ENCODE peak calls at places on chromosome 21, in five cellular contexts. Q is IMR-90, K is neuronal stem cell, P is H1, M is H9. Z is an unnamed sample.

GRCh38 chr21:38250991-38251418 is 5.8 kb upstream of the KCNJ15 start:
- DNase-seq in Q (no peak), K (no peak), P (no peak), M (no peak), Z (no peak)

GRCh38 chr21:39125752-39126485 is 57.3 kb downstream of the PSMG1 start:
- DNase-seq in Q (peak; percentile 78), K (peak; percentile 37), P (peak; percentile 44), M (peak; percentile 87), Z (peak; percentile 84)

GRCh38 chr21:44375281-44375651 is 21.8 kb downstream of the TRPM2 start:
- DNase-seq in Q (no peak), K (no peak), P (no peak), M (no peak), Z (no peak)

GRCh38 chr21:31941694-31942093 is 68.9 kb downstream of the HUNK start:
- DNase-seq in Q (no peak), K (no peak), P (no peak), M (no peak), Z (no peak)

GRCh38 chr21:44437696-44438431 is 17.4 kb upstream of the LRRC3 start:
- DNase-seq in Q (no peak), K (no peak), P (no peak), M (no peak), Z (no peak)

GRCh38 chr21:44878053-44878982 is 4.8 kb upstream of the PTTG1IP start:
- DNase-seq in Q (peak; percentile 37), K (no peak), P (no peak), M (no peak), Z (peak; percentile 37)

GRCh38 chr21:22399717-22400520 is 1401.7 kb downstream of the NCAM2 start:
- DNase-seq in Q (no peak), K (no peak), P (no peak), M (no peak), Z (no peak)

GRCh38 chr21:31383770-31384169 is 39.7 kb upstream of the TIAM1 start:
- DNase-seq in Q (no peak), K (no peak), P (no peak), M (no peak), Z (no peak)

GRCh38 chr21:37521658-37522057 is 155.1 kb downstream of the DYRK1A start:
- DNase-seq in Q (no peak), K (no peak), P (no peak), M (no peak), Z (no peak)

GRCh38 chr21:33801424-33802405 is 113.9 kb downstream of the ATP5PO start:
- DNase-seq in Q (peak; percentile 80), K (no peak), P (no peak), M (no peak), Z (peak; percentile 31)

GRCh38 chr21:44706706-44707615 is 4.4 kb downstream of the TSPEAR start:
- DNase-seq in Q (no peak), K (no peak), P (no peak), M (no peak), Z (no peak)

GRCh38 chr21:40047993-40048730 is 180.9 kb downstream of the PCP4 start:
- DNase-seq in Q (no peak), K (no peak), P (no peak), M (no peak), Z (no peak)

GRCh38 chr21:33948096-33948950 is 32.7 kb upstream of the ATP5PO start:
- DNase-seq in Q (peak; percentile 30), K (peak; percentile 78), P (peak; percentile 67), M (peak; percentile 92), Z (peak; percentile 92)

GRCh38 chr21:19547951-19548635 is 1144.5 kb upstream of the TMPRSS15 start:
- DNase-seq in Q (no peak), K (no peak), P (no peak), M (no peak), Z (no peak)

GRCh38 chr21:24290151-24290833 is 1317.0 kb downstream of the MRPL39 start:
- DNase-seq in Q (no peak), K (no peak), P (no peak), M (no peak), Z (no peak)

GRCh38 chr21:44912158-44912473 is 8.6 kb downstream of the ITGB2 start:
- DNase-seq in Q (no peak), K (no peak), P (no peak), M (no peak), Z (no peak)

GRCh38 chr21:31283025-31283424 is 61.0 kb downstream of the TIAM1 start:
- DNase-seq in Q (no peak), K (no peak), P (no peak), M (no peak), Z (no peak)

GRCh38 chr21:33739701-33740100 is 97.4 kb downstream of the ITSN1 start:
- DNase-seq in Q (no peak), K (no peak), P (no peak), M (no peak), Z (no peak)

GRCh38 chr21:15227919-15228318 is 163.1 kb upstream of the NRIP1 start:
- DNase-seq in Q (no peak), K (no peak), P (no peak), M (no peak), Z (no peak)

GRCh38 chr21:17386498-17386897 is 126.3 kb upstream of the CXADR start:
- DNase-seq in Q (no peak), K (no peak), P (no peak), M (no peak), Z (no peak)

GRCh38 chr21:26179501-26179900 is 8.9 kb upstream of the APP start:
- DNase-seq in Q (no peak), K (no peak), P (no peak), M (no peak), Z (no peak)

DNA sequence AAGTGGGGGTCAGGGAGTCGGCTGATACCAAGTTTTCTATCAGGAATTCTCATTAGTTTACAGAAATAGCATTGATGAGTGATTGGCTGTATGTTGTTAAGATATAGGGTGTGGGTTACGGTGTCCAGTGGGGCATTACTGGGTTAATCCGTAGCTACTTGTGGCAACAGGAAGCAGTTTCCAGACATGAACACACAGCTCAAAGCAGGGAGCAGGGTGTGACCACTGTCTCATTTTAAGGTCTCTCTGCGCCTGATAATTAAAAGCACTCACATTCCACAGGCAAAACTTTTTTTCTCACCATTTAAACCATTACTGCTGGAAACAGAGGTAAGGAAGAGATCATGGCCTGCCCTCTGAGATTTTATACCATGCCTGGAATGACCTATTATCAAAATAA is 114.9 kb downstream of the SIK1 start:
- DNase-seq in Q (no peak), K (no peak), P (no peak), M (no peak), Z (no peak)
- H4K91ac ChIP-seq in Q (no peak overlapping the region), K (no peak overlapping the region), P (no peak overlapping the region), M (no peak overlapping the region), Z (no peak overlapping the region)

GRCh38 chr21:36134820-36135390 is at the start of gene CBR3:
- DNase-seq in Q (peak; percentile 41), K (no peak), P (no peak), M (no peak), Z (peak; percentile 61)
- H2BK15ac ChIP-seq in Q (peak within 1 kb of the TSS; percentile 9), K (peak within 1 kb of the TSS; percentile 58), P (peak within 1 kb of the TSS; percentile 65), M (no peak within 1 kb of the TSS), Z (peak within 1 kb of the TSS; percentile 89)

GRCh38 chr21:46189213-46189958 is 5.1 kb upstream of the SPATC1L start:
- DNase-seq in Q (peak; percentile 58), K (no peak), P (no peak), M (peak; percentile 26), Z (peak; percentile 61)

GRCh38 chr21:46187251-46187650 is 3.0 kb upstream of the SPATC1L start:
- DNase-seq in Q (no peak), K (no peak), P (no peak), M (no peak), Z (no peak)

GRCh38 chr21:46187814-46188213 is 3.6 kb upstream of the SPATC1L start:
- DNase-seq in Q (no peak), K (no peak), P (no peak), M (no peak), Z (no peak)

GRCh38 chr21:46189959-46190490 is 5.8 kb upstream of the SPATC1L start:
- DNase-seq in Q (no peak), K (no peak), P (no peak), M (no peak), Z (no peak)

GRCh38 chr21:46188226-46189212 is 4.3 kb upstream of the SPATC1L start:
- DNase-seq in Q (peak; percentile 58), K (peak; percentile 56), P (no peak), M (peak; percentile 63), Z (peak; percentile 74)
- H2AFZ ChIP-seq in Q (peak overlapping the region; percentile 4), K (no peak overlapping the region), P (no peak overlapping the region), M (no peak overlapping the region), Z (no peak overlapping the region)

GRCh38 chr21:42929969-42930368 is 4.5 kb upstream of the ERVH48-1 start:
- DNase-seq in Q (no peak), K (no peak), P (no peak), M (no peak), Z (no peak)

GRCh38 chr21:42931560-42932235 is 6.3 kb upstream of the ERVH48-1 start:
- DNase-seq in Q (no peak), K (no peak), P (no peak), M (no peak), Z (peak; percentile 62)
- H4K91ac ChIP-seq in Q (no peak overlapping the region), K (no peak overlapping the region), P (peak overlapping the region; percentile 28), M (no peak overlapping the region), Z (no peak overlapping the region)

DNA sequence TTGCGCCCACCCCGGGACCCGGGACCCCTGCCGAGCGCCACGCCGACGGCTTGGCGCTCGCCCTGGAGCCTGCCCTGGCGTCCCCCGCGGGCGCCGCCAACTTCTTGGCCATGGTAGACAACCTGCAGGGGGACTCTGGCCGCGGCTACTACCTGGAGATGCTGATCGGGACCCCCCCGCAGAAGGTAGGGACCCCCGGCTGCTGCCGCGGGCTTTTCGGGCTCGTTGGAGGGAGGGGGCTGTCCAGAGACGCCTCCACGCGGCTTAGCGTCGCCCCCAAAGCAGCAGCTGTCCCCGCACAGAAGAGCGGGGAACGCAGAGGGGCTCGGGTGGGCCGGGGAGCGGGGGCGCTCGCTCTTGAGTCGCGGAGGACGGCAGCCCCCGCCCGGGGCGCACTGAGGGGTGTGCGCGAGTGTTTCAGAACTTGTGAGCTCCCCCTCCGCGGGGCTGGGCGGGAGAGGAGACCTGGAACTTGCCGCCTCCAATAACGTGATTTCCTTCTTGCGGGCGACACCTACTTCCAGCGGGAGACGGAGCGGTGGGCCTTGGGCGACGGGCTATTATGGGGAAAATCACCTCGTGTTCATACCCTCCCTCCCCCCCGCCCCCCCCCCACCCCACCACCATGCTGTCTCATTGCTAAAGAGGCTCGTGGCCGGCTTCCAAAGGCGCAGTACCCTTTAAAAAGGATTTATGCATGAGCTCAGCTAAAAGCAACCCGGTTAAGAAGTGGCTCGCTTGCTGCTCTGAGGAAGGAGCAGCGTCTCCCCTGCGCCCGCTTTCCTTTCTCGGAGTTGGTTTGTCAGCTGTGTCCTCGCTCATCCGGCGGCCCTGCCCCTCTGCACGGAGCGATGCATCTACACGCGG is 664 bp downstream of the BACE2 start:
- DNase-seq in Q (peak; percentile 68), K (peak; percentile 29), P (no peak), M (peak; percentile 51), Z (no peak)
- H2BK15ac ChIP-seq in Q (no peak overlapping the region), K (no peak overlapping the region), P (no peak overlapping the region), M (no peak overlapping the region), Z (no peak overlapping the region)

Z was measured in mesenchymal stem cell.